ENCODE peak calls at places on chromosomes 6 and 20, in four cellular contexts. Q is Panc1; M is A549; V is CD4-positive, alpha-beta memory T cell. J is an unnamed sample.

GRCh38 chr20:46220808-46221207 is 87.5 kb downstream of the CDH22 start:
- DNase-seq in V (no peak), Q (no peak), M (no peak), J (no peak)

GRCh38 chr6:119445666-119446622 is 96.4 kb upstream of the MAN1A1 start:
- DNase-seq in V (no peak), M (no peak), Q (no peak), J (no peak)

GRCh38 chr20:1185781-1186334 is 1.1 kb upstream of the TMEM74B start:
- DNase-seq in V (peak; percentile 28), Q (no peak), M (peak; percentile 81), J (peak; percentile 21)

GRCh38 chr6:15404700-15404980 is 158.8 kb downstream of the JARID2 start:
- DNase-seq in Q (no peak), V (no peak), M (no peak), J (no peak)

GRCh38 chr6:217048-217659 is 75.1 kb upstream of the DUSP22 start:
- DNase-seq in M (peak; percentile 35), Q (no peak), V (no peak), J (peak; percentile 23)

GRCh38 chr20:23120936-23121765 is 35.0 kb upstream of the CD93 start:
- DNase-seq in M (no peak), V (no peak), Q (no peak), J (peak; percentile 90)

GRCh38 chr6:75458895-75459294 is 34.7 kb downstream of the FILIP1 start:
- DNase-seq in M (peak; percentile 49), Q (no peak), V (no peak), J (no peak)

GRCh38 chr6:71533939-71534379 is 245.3 kb downstream of the OGFRL1 start:
- DNase-seq in Q (no peak), V (no peak), M (peak; percentile 13), J (no peak)

GRCh38 chr6:16436550-16436949 is 198.2 kb downstream of the GMPR start:
- DNase-seq in V (peak; percentile 42), Q (no peak), M (no peak), J (peak; percentile 11)

GRCh38 chr20:62577447-62577846 is 64.9 kb upstream of the SLCO4A1 start:
- DNase-seq in Q (no peak), V (no peak), M (no peak), J (no peak)

GRCh38 chr6:97778290-97779038 is 495.4 kb upstream of the MMS22L start:
- DNase-seq in V (no peak), M (no peak), Q (no peak), J (no peak)

DNA sequence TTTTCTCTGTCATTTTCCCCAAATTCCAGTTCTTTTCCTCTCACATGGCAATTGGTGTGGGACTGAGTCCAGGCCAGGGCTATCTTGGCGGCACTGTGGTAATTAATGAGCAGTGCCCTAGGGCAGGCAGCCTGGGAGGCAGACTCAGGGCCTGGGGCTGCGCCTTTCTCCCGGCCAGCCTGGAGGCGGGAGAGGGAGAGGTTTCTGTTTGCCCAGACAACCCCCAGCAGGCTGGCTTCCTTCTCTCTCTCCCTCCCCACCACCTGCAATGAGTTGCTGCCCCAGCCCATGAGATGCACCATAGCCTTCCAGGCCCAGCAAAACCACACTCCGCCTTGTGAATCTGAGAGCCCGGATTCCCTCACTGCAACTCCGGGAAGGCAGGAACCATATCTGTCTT is 15.1 kb upstream of the CCDC167 start:
- DNase-seq in V (peak; percentile 29), Q (no peak), M (no peak), J (peak; percentile 24)
- H3K4me3 ChIP-seq in V (peak overlapping the region; percentile 30), Q (peak overlapping the region; percentile 15), M (no peak overlapping the region), J (no peak overlapping the region)

GRCh38 chr6:54053893-54054391 is 57.3 kb upstream of the MLIP start:
- DNase-seq in M (no peak), Q (peak; percentile 12), V (no peak), J (no peak)
- H3K4me3 ChIP-seq in M (no peak overlapping the region), Q (no peak overlapping the region), V (no peak overlapping the region), J (no peak overlapping the region)

DNA sequence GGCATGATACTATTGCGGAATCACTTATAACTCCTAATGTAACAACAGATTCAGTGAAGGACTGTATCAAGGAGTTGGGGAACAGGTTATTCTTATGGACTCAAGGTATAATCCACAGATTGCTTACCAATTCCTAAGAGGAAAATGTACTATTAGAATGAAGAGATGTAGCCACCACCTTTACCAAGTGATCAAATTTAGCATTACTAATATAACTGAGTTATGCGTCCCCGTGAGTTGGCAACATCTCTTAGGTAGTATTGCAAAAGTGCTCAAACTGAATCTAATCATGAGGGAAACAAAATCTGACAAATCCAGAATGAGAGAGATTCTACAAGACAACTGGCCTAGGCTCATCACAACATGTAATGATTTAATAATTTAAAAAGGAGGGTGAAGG is 777 bp upstream of the SNRNP48 start:
- DNase-seq in Q (no peak), V (no peak), M (no peak), J (no peak)
- H3K4me3 ChIP-seq in Q (no peak overlapping the region), V (no peak overlapping the region), M (no peak overlapping the region), J (peak overlapping the region; percentile 88)

GRCh38 chr20:24756292-24757025 is 192.6 kb upstream of the CST7 start:
- DNase-seq in M (no peak), V (no peak), Q (no peak), J (peak; percentile 3)

GRCh38 chr20:24754691-24755090 is 194.4 kb upstream of the CST7 start:
- DNase-seq in Q (no peak), V (no peak), M (no peak), J (peak; percentile 1)

GRCh38 chr20:24753136-24753535 is 195.9 kb upstream of the CST7 start:
- DNase-seq in Q (no peak), V (no peak), M (no peak), J (peak; percentile 72)

GRCh38 chr20:24752612-24753011 is 196.5 kb upstream of the CST7 start:
- DNase-seq in Q (no peak), V (no peak), M (no peak), J (peak; percentile 3)

GRCh38 chr20:24755411-24755922 is 193.6 kb upstream of the CST7 start:
- DNase-seq in V (no peak), Q (no peak), M (no peak), J (no peak)
- H3K4me3 ChIP-seq in V (no peak overlapping the region), Q (no peak overlapping the region), M (no peak overlapping the region), J (no peak overlapping the region)

GRCh38 chr20:59121714-59122376 is 41.8 kb upstream of the ZNF831 start:
- DNase-seq in Q (no peak), V (peak; percentile 68), M (no peak), J (no peak)

GRCh38 chr20:59123677-59124060 is 40.0 kb upstream of the ZNF831 start:
- DNase-seq in V (no peak), M (no peak), Q (no peak), J (no peak)

GRCh38 chr20:59123011-59123676 is 40.5 kb upstream of the ZNF831 start:
- DNase-seq in V (peak; percentile 85), Q (no peak), M (no peak), J (no peak)

GRCh38 chr20:59120919-59121318 is 42.7 kb upstream of the ZNF831 start:
- DNase-seq in V (peak; percentile 23), M (no peak), Q (no peak), J (no peak)

DNA sequence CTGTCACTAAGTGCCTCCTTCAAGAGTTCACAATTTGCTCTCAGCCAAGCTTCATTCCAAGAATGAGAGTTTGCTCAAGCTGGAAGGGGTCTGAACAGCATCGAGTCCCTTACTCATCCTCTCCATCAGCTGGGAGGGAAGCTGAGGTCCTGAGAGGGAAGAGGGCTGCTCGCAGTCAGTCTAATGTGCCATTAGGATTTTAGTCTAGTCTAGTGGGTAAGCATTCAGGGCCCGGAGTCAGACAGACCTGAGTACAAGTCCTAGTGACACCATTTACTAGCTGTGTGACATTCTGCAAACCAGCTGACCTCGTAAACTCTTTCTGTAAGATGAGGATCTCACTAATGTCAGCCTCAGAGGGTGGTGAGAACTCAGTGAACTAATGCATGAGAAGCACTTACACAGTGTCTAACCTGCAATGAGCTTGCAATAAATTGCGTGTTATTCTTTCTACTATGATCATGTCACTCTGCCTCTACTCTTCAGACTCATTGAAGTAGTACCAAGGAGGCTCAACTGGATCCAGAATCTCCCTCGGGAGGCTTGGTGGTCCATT is 41.2 kb upstream of the ZNF831 start:
- DNase-seq in M (no peak), V (no peak), Q (no peak), J (no peak)
- H3K4me3 ChIP-seq in M (no peak overlapping the region), V (peak overlapping the region; percentile 52), Q (no peak overlapping the region), J (no peak overlapping the region)